ENCODE peak calls at places on chromosomes 11 and 22, in seven cellular contexts. One of them, this sample, is unnamed.
A peak's percentile ranks its signal among the peaks of the same experiment; 100 is the strongest.

GRCh38 chr11:77172666-77172982 is 44.6 kb downstream of the MYO7A start:
- DNase-seq in K562: peak; percentile 4
- DNase-seq in cardiac fibroblast: no peak
- DNase-seq in astrocyte of the spinal cord: no peak
- DNase-seq in Peyer's patch: no peak
- DNase-seq in colonic mucosa: no peak
- DNase-seq in fibroblast of villous mesenchyme: no peak
- DNase-seq in this sample: no peak

GRCh38 chr22:32475428-32476010 is 908 bp downstream of the FBXO7 start:
- DNase-seq in Peyer's patch: peak; percentile 39
- DNase-seq in cardiac fibroblast: peak; percentile 73
- DNase-seq in fibroblast of villous mesenchyme: no peak
- DNase-seq in astrocyte of the spinal cord: peak; percentile 82
- DNase-seq in K562: peak; percentile 47
- DNase-seq in colonic mucosa: peak; percentile 59
- DNase-seq in this sample: peak; percentile 48

GRCh38 chr11:86551693-86552092 is 120.7 kb downstream of the ME3 start:
- DNase-seq in Peyer's patch: no peak
- DNase-seq in fibroblast of villous mesenchyme: no peak
- DNase-seq in K562: no peak
- DNase-seq in colonic mucosa: no peak
- DNase-seq in cardiac fibroblast: no peak
- DNase-seq in astrocyte of the spinal cord: no peak
- DNase-seq in this sample: peak; percentile 20

GRCh38 chr11:127230392-127230791 is 229.8 kb upstream of the KIRREL3 start:
- DNase-seq in cardiac fibroblast: no peak
- DNase-seq in K562: no peak
- DNase-seq in astrocyte of the spinal cord: no peak
- DNase-seq in colonic mucosa: no peak
- DNase-seq in Peyer's patch: no peak
- DNase-seq in fibroblast of villous mesenchyme: no peak
- DNase-seq in this sample: no peak

GRCh38 chr22:43862074-43862881 is at the start of gene SULT4A1:
- DNase-seq in cardiac fibroblast: peak; percentile 5
- DNase-seq in fibroblast of villous mesenchyme: no peak
- DNase-seq in astrocyte of the spinal cord: no peak
- DNase-seq in Peyer's patch: no peak
- DNase-seq in K562: peak; percentile 17
- DNase-seq in colonic mucosa: no peak
- DNase-seq in this sample: no peak

GRCh38 chr11:123173040-123173855 is 21.8 kb downstream of the CLMP start:
- DNase-seq in Peyer's patch: no peak
- DNase-seq in fibroblast of villous mesenchyme: peak; percentile 99
- DNase-seq in cardiac fibroblast: peak; percentile 98
- DNase-seq in colonic mucosa: no peak
- DNase-seq in astrocyte of the spinal cord: peak; percentile 97
- DNase-seq in K562: no peak
- DNase-seq in this sample: no peak

GRCh38 chr11:121244861-121245260 is 47.7 kb upstream of the SC5D start:
- DNase-seq in K562: no peak
- DNase-seq in astrocyte of the spinal cord: no peak
- DNase-seq in cardiac fibroblast: peak; percentile 19
- DNase-seq in Peyer's patch: no peak
- DNase-seq in fibroblast of villous mesenchyme: no peak
- DNase-seq in colonic mucosa: no peak
- DNase-seq in this sample: no peak

GRCh38 chr11:2416765-2417164 is 16.2 kb downstream of the TSSC4 start:
- DNase-seq in K562: no peak
- DNase-seq in cardiac fibroblast: no peak
- DNase-seq in Peyer's patch: no peak
- DNase-seq in fibroblast of villous mesenchyme: no peak
- DNase-seq in colonic mucosa: no peak
- DNase-seq in astrocyte of the spinal cord: no peak
- DNase-seq in this sample: no peak

GRCh38 chr11:22688914-22689313 is 22.5 kb downstream of the GAS2 start:
- DNase-seq in K562: no peak
- DNase-seq in colonic mucosa: no peak
- DNase-seq in cardiac fibroblast: no peak
- DNase-seq in astrocyte of the spinal cord: no peak
- DNase-seq in fibroblast of villous mesenchyme: no peak
- DNase-seq in Peyer's patch: no peak
- DNase-seq in this sample: no peak

GRCh38 chr11:28566643-28567042 is 458.5 kb downstream of the METTL15 start:
- DNase-seq in colonic mucosa: peak; percentile 31
- DNase-seq in astrocyte of the spinal cord: peak; percentile 97
- DNase-seq in fibroblast of villous mesenchyme: peak; percentile 99
- DNase-seq in cardiac fibroblast: peak; percentile 98
- DNase-seq in Peyer's patch: peak; percentile 15
- DNase-seq in K562: peak; percentile 23
- DNase-seq in this sample: no peak

GRCh38 chr22:42649261-42650056 is at the start of gene CYB5R3:
- DNase-seq in colonic mucosa: peak; percentile 84
- DNase-seq in Peyer's patch: peak; percentile 72
- DNase-seq in K562: peak; percentile 74
- DNase-seq in astrocyte of the spinal cord: peak; percentile 86
- DNase-seq in fibroblast of villous mesenchyme: peak; percentile 80
- DNase-seq in cardiac fibroblast: peak; percentile 82
- DNase-seq in this sample: peak; percentile 87

GRCh38 chr11:65786786-65787636 is at the start of gene OVOL1:
- DNase-seq in colonic mucosa: peak; percentile 92
- DNase-seq in Peyer's patch: peak; percentile 53
- DNase-seq in K562: no peak
- DNase-seq in cardiac fibroblast: no peak
- DNase-seq in astrocyte of the spinal cord: no peak
- DNase-seq in fibroblast of villous mesenchyme: no peak
- DNase-seq in this sample: no peak

GRCh38 chr11:61793084-61793828 is 545 bp downstream of the FEN1 start:
- DNase-seq in Peyer's patch: no peak
- DNase-seq in cardiac fibroblast: no peak
- DNase-seq in colonic mucosa: no peak
- DNase-seq in fibroblast of villous mesenchyme: peak; percentile 7
- DNase-seq in K562: peak; percentile 43
- DNase-seq in astrocyte of the spinal cord: no peak
- DNase-seq in this sample: peak; percentile 23

GRCh38 chr11:92841719-92842118 is 127.7 kb upstream of the MTNR1B start:
- DNase-seq in K562: no peak
- DNase-seq in colonic mucosa: no peak
- DNase-seq in Peyer's patch: no peak
- DNase-seq in astrocyte of the spinal cord: no peak
- DNase-seq in fibroblast of villous mesenchyme: no peak
- DNase-seq in cardiac fibroblast: peak; percentile 3
- DNase-seq in this sample: no peak

DNA sequence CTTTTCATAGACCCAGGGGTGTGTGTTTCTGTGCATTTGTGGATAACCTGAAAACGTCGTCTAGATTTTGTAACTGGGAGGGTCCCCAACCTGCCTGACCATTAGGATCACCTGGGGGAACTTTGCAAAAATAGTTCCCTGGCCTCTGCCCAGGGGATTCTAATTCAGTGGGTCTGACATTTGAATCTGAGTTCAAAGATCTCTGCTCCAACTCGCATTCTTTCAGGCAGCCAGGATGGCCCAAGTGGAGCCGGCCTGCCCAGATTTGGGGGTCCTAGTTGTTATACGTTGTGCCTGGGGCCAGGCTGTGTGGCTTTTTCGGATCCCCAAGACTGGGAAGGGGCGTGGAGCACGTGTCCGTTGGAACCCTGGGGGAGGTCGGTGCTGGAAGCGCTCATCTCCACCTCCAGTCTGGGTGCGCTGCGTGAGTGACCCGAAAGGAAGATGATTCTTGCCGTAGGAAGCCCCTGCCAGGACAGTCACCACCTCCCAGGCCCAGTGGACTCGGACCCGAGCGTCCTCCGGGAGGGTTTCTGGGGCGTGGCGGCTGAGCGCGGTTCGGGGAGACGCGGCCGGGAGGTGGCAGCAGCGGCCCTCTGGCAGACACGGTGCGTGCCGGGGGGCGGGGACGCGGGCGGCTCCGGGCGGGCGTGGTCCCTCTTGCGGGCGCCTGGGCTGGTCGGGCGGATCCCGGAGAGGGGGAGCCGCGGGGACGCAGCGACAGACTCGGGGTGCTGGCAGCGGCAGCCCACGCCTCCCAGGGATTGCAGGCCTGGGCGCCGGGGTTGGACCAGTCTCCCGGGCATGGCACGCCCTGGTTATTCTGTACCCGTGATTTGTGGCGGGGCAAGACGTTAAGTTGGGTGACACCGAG is 29.2 kb upstream of the PLET1 start:
- DNase-seq in astrocyte of the spinal cord: peak; percentile 47
- DNase-seq in colonic mucosa: peak; percentile 86
- DNase-seq in K562: peak; percentile 82
- DNase-seq in cardiac fibroblast: peak; percentile 64
- DNase-seq in fibroblast of villous mesenchyme: peak; percentile 72
- DNase-seq in Peyer's patch: peak; percentile 78
- DNase-seq in this sample: peak; percentile 67
- H3K4me3 ChIP-seq in astrocyte of the spinal cord: peak overlapping the region; percentile 63
- H3K4me3 ChIP-seq in colonic mucosa: peak overlapping the region; percentile 48
- H3K4me3 ChIP-seq in K562: peak overlapping the region; percentile 33
- H3K4me3 ChIP-seq in cardiac fibroblast: peak overlapping the region; percentile 63
- H3K4me3 ChIP-seq in fibroblast of villous mesenchyme: peak overlapping the region; percentile 74
- H3K4me3 ChIP-seq in Peyer's patch: peak overlapping the region; percentile 57
- H3K4me3 ChIP-seq in this sample: peak overlapping the region; percentile 18

GRCh38 chr11:396948-397548 is 3.0 kb downstream of the PKP3 start:
- DNase-seq in astrocyte of the spinal cord: peak; percentile 66
- DNase-seq in fibroblast of villous mesenchyme: peak; percentile 67
- DNase-seq in K562: no peak
- DNase-seq in colonic mucosa: peak; percentile 42
- DNase-seq in Peyer's patch: peak; percentile 77
- DNase-seq in cardiac fibroblast: peak; percentile 49
- DNase-seq in this sample: peak; percentile 81

GRCh38 chr11:395866-396265 is 1.9 kb downstream of the PKP3 start:
- DNase-seq in fibroblast of villous mesenchyme: no peak
- DNase-seq in Peyer's patch: no peak
- DNase-seq in cardiac fibroblast: no peak
- DNase-seq in colonic mucosa: peak; percentile 22
- DNase-seq in astrocyte of the spinal cord: no peak
- DNase-seq in K562: no peak
- DNase-seq in this sample: no peak

GRCh38 chr11:394034-394857 is at the start of gene PKP3:
- DNase-seq in K562: peak; percentile 89
- DNase-seq in colonic mucosa: peak; percentile 94
- DNase-seq in astrocyte of the spinal cord: peak; percentile 48
- DNase-seq in cardiac fibroblast: peak; percentile 71
- DNase-seq in Peyer's patch: no peak
- DNase-seq in fibroblast of villous mesenchyme: peak; percentile 53
- DNase-seq in this sample: no peak

GRCh38 chr11:394858-395655 is 1.0 kb downstream of the PKP3 start:
- DNase-seq in fibroblast of villous mesenchyme: no peak
- DNase-seq in K562: peak; percentile 30
- DNase-seq in cardiac fibroblast: no peak
- DNase-seq in Peyer's patch: no peak
- DNase-seq in astrocyte of the spinal cord: no peak
- DNase-seq in colonic mucosa: peak; percentile 26
- DNase-seq in this sample: no peak

DNA sequence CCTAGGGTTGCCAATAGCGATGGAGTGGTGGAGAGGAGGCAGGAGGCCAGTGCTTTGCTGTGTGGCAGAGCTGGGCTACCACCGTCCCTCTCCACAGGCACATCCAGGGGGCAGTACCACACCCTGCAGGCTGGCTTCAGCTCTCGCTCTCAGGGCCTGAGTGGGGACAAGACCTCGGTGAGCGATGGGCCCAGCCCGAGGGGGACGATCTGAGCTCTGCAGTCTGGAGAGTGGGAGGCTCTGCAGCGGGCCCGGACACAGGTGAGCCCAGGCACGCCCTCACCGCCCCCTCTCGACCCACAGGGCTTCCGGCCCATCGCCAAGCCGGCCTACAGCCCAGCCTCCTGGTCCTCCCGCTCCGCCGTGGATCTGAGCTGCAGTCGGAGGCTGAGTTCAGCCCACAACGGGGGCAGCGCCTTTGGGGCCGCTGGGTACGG is 2.5 kb downstream of the PKP3 start:
- DNase-seq in Peyer's patch: peak; percentile 39
- DNase-seq in cardiac fibroblast: no peak
- DNase-seq in K562: no peak
- DNase-seq in fibroblast of villous mesenchyme: peak; percentile 20
- DNase-seq in astrocyte of the spinal cord: no peak
- DNase-seq in colonic mucosa: peak; percentile 23
- DNase-seq in this sample: no peak
- TF ChIP-seq CTCF in Peyer's patch: no peak
- TF ChIP-seq CTCF in cardiac fibroblast: peak; percentile 18
- TF ChIP-seq CTCF in K562: no peak
- TF ChIP-seq CTCF in fibroblast of villous mesenchyme: peak; percentile 44
- TF ChIP-seq CTCF in astrocyte of the spinal cord: peak; percentile 45
- TF ChIP-seq CTCF in colonic mucosa: no peak
- TF ChIP-seq CTCF in this sample: no peak

GRCh38 chr11:82995754-82996398 is 75.8 kb downstream of the RAB30 start:
- DNase-seq in Peyer's patch: no peak
- DNase-seq in astrocyte of the spinal cord: peak; percentile 49
- DNase-seq in cardiac fibroblast: peak; percentile 47
- DNase-seq in colonic mucosa: no peak
- DNase-seq in K562: no peak
- DNase-seq in fibroblast of villous mesenchyme: peak; percentile 82
- DNase-seq in this sample: peak; percentile 71
- H3K4me3 ChIP-seq in Peyer's patch: no peak overlapping the region
- H3K4me3 ChIP-seq in astrocyte of the spinal cord: no peak overlapping the region
- H3K4me3 ChIP-seq in cardiac fibroblast: no peak overlapping the region
- H3K4me3 ChIP-seq in colonic mucosa: no peak overlapping the region
- H3K4me3 ChIP-seq in K562: no peak overlapping the region
- H3K4me3 ChIP-seq in fibroblast of villous mesenchyme: no peak overlapping the region
- H3K4me3 ChIP-seq in this sample: peak overlapping the region; percentile 23

GRCh38 chr11:612201-612960 is 3.4 kb downstream of the IRF7 start:
- DNase-seq in K562: no peak
- DNase-seq in astrocyte of the spinal cord: no peak
- DNase-seq in cardiac fibroblast: peak; percentile 27
- DNase-seq in fibroblast of villous mesenchyme: peak; percentile 21
- DNase-seq in colonic mucosa: peak; percentile 85
- DNase-seq in Peyer's patch: no peak
- DNase-seq in this sample: peak; percentile 64
- TF ChIP-seq CTCF in K562: peak; percentile 47
- TF ChIP-seq CTCF in astrocyte of the spinal cord: peak; percentile 31
- TF ChIP-seq CTCF in cardiac fibroblast: peak; percentile 39
- TF ChIP-seq CTCF in fibroblast of villous mesenchyme: peak; percentile 26
- TF ChIP-seq CTCF in colonic mucosa: peak; percentile 37
- TF ChIP-seq CTCF in Peyer's patch: no peak
- TF ChIP-seq CTCF in this sample: peak; percentile 11

GRCh38 chr11:93997741-93998140 is 23.4 kb upstream of the HEPHL1 start:
- DNase-seq in K562: no peak
- DNase-seq in fibroblast of villous mesenchyme: no peak
- DNase-seq in astrocyte of the spinal cord: no peak
- DNase-seq in colonic mucosa: no peak
- DNase-seq in Peyer's patch: no peak
- DNase-seq in cardiac fibroblast: no peak
- DNase-seq in this sample: no peak
- H3K4me3 ChIP-seq in K562: no peak overlapping the region
- H3K4me3 ChIP-seq in fibroblast of villous mesenchyme: no peak overlapping the region
- H3K4me3 ChIP-seq in astrocyte of the spinal cord: no peak overlapping the region
- H3K4me3 ChIP-seq in colonic mucosa: no peak overlapping the region
- H3K4me3 ChIP-seq in Peyer's patch: no peak overlapping the region
- H3K4me3 ChIP-seq in cardiac fibroblast: no peak overlapping the region
- H3K4me3 ChIP-seq in this sample: no peak overlapping the region

DNA sequence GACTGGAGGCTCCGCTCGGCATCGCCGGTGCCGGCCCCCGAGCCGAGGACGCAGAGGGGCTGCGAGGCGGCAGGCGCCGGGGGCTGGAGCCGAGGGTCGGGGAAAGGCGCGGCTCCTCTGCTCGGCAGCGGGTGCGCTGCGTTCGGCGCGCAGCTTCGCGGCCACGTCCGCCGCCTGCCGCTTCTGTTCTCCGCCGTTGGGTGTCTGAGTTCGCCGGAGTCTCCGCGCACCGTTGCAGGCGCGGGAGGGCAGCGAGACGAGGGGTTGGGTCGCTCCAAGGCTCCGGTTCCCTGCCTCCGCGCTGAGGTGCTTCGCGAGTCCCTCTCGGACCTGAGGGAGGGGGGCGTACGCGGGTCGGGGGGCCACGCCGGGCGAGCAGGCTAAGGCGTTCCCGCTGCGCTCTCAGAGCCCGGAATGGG is 350 bp downstream of the MN1 start:
- DNase-seq in cardiac fibroblast: peak; percentile 56
- DNase-seq in astrocyte of the spinal cord: peak; percentile 39
- DNase-seq in colonic mucosa: no peak
- DNase-seq in K562: peak; percentile 9
- DNase-seq in fibroblast of villous mesenchyme: peak; percentile 45
- DNase-seq in Peyer's patch: no peak
- DNase-seq in this sample: peak; percentile 10
- TF ChIP-seq CTCF in cardiac fibroblast: no peak
- TF ChIP-seq CTCF in astrocyte of the spinal cord: peak; percentile 3
- TF ChIP-seq CTCF in colonic mucosa: no peak
- TF ChIP-seq CTCF in K562: no peak
- TF ChIP-seq CTCF in fibroblast of villous mesenchyme: no peak
- TF ChIP-seq CTCF in Peyer's patch: no peak
- TF ChIP-seq CTCF in this sample: no peak

This sample was measured in GM12865.